ENCODE peak calls at places on chromosomes 11 and 22, in seven cellular contexts. E, Q, X, Y, G, W and H are unnamed samples.

GRCh38 chr11:12052676-12053605 is 44.5 kb upstream of the DKK3 start:
- DNase-seq in E (peak), Q (no peak), X (no peak), Y (no peak), G (no peak), W (no peak), H (no peak)

GRCh38 chr22:17077255-17077654 is 7.5 kb upstream of the IL17RA start:
- DNase-seq in E (no peak), Q (no peak), X (peak), Y (no peak), G (no peak), W (no peak), H (peak)

GRCh38 chr11:128686745-128687177 is 7.1 kb upstream of the FLI1 start:
- DNase-seq in E (peak), Q (peak), X (peak), Y (no peak), G (peak), W (peak), H (peak)

GRCh38 chr11:125129316-125129990 is 18.0 kb upstream of the TMEM218 start:
- DNase-seq in E (no peak), Q (peak), X (no peak), Y (no peak), G (no peak), W (no peak), H (no peak)

GRCh38 chr22:37533995-37534394 is 14.8 kb upstream of the CARD10 start:
- DNase-seq in E (no peak), Q (no peak), X (peak), Y (peak), G (no peak), W (no peak), H (peak)

GRCh38 chr22:41745968-41746367 is 46.7 kb downstream of the MEI1 start:
- DNase-seq in E (no peak), Q (no peak), X (no peak), Y (no peak), G (no peak), W (no peak), H (peak)

GRCh38 chr22:44940121-44940520 is 69.7 kb downstream of the PHF21B start:
- DNase-seq in E (peak), Q (peak), X (no peak), Y (no peak), G (no peak), W (no peak), H (no peak)

GRCh38 chr11:83063073-83063754 is 8.5 kb downstream of the RAB30 start:
- DNase-seq in E (peak), Q (no peak), X (peak), Y (no peak), G (peak), W (no peak), H (peak)

GRCh38 chr22:31530816-31531180 is 34.5 kb downstream of the SFI1 start:
- DNase-seq in E (no peak), Q (no peak), X (peak), Y (no peak), G (no peak), W (no peak), H (peak)

GRCh38 chr11:116829525-116830183 is at the start of gene APOC3:
- DNase-seq in E (no peak), Q (no peak), X (no peak), Y (no peak), G (no peak), W (peak), H (peak)

GRCh38 chr11:102794382-102794781 is 3.6 kb downstream of the MMP1 start:
- DNase-seq in E (peak), Q (peak), X (peak), Y (peak), G (peak), W (peak), H (peak)

GRCh38 chr22:47600791-47601400 is 838.4 kb downstream of the TBC1D22A start:
- DNase-seq in E (no peak), Q (no peak), X (no peak), Y (no peak), G (no peak), W (no peak), H (no peak)

GRCh38 chr11:5004429-5005274 is 10.0 kb downstream of the OR51L1 start:
- DNase-seq in E (peak), Q (peak), X (peak), Y (peak), G (peak), W (peak), H (peak)

GRCh38 chr11:116580828-116581227 is 192.0 kb downstream of the BUD13 start:
- DNase-seq in E (peak), Q (peak), X (no peak), Y (no peak), G (no peak), W (no peak), H (peak)

GRCh38 chr11:42232655-42233054 is 773.2 kb upstream of the LRRC4C start:
- DNase-seq in E (no peak), Q (no peak), X (no peak), Y (no peak), G (no peak), W (no peak), H (no peak)
- TF ChIP-seq EZH2 in E (no peak), Q (no peak), X (no peak), Y (no peak), G (no peak), W (no peak), H (no peak)

GRCh38 chr11:35163209-35163608 is 24.2 kb downstream of the CD44 start:
- DNase-seq in E (no peak), Q (no peak), X (peak), Y (no peak), G (no peak), W (no peak), H (peak)
- TF ChIP-seq EZH2phosphoT487 in E (no peak), Q (no peak), X (no peak), Y (no peak), G (no peak), W (no peak), H (no peak)

GRCh38 chr11:1746956-1747752 is 3.2 kb downstream of the IFITM10 start:
- DNase-seq in E (no peak), Q (no peak), X (no peak), Y (no peak), G (no peak), W (no peak), H (no peak)
- H3K27ac ChIP-seq in E (no peak), Q (no peak), X (no peak), Y (no peak), G (no peak), W (no peak), H (no peak)

GRCh38 chr22:49968313-49968830 is 7.8 kb downstream of the PIM3 start:
- DNase-seq in E (no peak), Q (no peak), X (no peak), Y (no peak), G (peak), W (peak), H (no peak)

GRCh38 chr22:49970528-49971231 is 10.1 kb downstream of the PIM3 start:
- DNase-seq in E (peak), Q (peak), X (peak), Y (peak), G (peak), W (peak), H (peak)

GRCh38 chr22:49968831-49969661 is 8.5 kb downstream of the PIM3 start:
- DNase-seq in E (no peak), Q (peak), X (no peak), Y (no peak), G (peak), W (peak), H (no peak)

GRCh38 chr22:49971232-49972162 is 10.9 kb downstream of the PIM3 start:
- DNase-seq in E (peak), Q (peak), X (peak), Y (no peak), G (peak), W (peak), H (peak)

GRCh38 chr22:49969751-49970527 is 9.4 kb downstream of the PIM3 start:
- DNase-seq in E (no peak), Q (no peak), X (no peak), Y (no peak), G (peak), W (peak), H (no peak)
- TF ChIP-seq EZH2 in E (no peak), Q (no peak), X (no peak), Y (no peak), G (no peak), W (no peak), H (no peak)

DNA sequence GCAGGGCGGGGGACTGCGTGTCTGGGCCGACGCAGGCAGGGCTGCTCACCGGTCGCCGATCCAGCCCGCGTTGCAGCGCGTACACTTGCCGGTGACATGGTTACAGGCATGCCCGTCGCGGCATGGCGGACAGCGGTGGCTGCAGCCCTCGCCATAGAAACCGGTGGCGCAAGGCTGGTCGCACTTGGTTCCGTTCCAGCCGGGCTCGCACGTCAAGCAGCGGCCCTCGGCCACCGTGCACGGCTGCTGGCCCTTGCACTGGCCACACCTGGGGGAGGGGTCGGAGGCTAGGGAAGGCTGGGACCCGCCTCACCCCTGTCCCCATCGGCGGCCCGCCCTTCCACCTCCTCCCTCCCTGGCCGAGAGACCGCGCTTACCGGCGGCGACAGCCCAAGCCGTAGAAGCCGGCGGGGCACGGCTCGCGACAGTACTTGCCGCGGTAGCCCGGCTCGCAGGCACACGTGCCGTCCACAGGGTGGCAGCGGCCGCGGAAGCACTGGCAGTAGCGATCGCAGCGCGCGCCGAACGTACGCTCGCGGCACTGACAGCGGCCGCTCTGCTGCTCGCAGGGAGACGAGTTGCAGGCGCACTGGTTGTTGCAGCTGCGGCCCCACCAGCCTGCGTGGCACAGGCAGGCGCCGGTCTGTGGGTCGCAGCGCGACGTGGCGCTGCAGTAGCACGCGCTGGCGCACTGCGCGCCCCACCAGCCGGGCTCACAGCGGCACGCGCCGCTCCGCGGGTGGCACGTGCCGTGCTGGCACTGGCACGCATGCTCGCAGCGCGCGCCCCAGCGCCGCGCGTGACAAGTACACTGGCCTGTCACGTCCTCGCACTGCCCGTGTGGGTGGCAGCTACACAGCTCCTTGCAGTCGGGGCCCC is 6.7 kb downstream of the SCARF2 start:
- DNase-seq in E (peak), Q (peak), X (peak), Y (peak), G (no peak), W (peak), H (peak)
- TF ChIP-seq EZH2phosphoT487 in E (no peak), Q (peak), X (peak), Y (no peak), G (no peak), W (no peak), H (no peak)

DNA sequence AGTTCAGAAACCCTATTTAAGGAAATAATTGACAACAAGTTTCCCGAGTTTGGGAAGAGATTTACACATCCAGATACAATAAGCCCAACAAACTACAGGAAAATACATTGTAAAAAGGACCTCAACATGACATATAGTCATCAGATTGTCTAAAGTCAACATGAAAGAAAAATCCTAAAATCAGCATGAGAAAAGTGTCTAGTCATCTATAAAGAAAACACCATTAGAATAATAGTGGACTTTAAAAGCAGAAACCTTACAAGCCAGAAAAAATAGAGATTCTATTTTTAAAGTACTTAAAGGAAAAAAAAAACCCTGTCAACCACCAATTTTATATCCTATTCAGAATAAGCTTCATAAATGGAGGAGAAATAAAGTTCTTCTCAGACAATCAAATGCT is 1.4 kb upstream of the OR5B2 start:
- DNase-seq in E (no peak), Q (no peak), X (no peak), Y (no peak), G (no peak), W (no peak), H (no peak)
- H3K27ac ChIP-seq in E (no peak), Q (no peak), X (no peak), Y (no peak), G (no peak), W (no peak), H (no peak)

DNA sequence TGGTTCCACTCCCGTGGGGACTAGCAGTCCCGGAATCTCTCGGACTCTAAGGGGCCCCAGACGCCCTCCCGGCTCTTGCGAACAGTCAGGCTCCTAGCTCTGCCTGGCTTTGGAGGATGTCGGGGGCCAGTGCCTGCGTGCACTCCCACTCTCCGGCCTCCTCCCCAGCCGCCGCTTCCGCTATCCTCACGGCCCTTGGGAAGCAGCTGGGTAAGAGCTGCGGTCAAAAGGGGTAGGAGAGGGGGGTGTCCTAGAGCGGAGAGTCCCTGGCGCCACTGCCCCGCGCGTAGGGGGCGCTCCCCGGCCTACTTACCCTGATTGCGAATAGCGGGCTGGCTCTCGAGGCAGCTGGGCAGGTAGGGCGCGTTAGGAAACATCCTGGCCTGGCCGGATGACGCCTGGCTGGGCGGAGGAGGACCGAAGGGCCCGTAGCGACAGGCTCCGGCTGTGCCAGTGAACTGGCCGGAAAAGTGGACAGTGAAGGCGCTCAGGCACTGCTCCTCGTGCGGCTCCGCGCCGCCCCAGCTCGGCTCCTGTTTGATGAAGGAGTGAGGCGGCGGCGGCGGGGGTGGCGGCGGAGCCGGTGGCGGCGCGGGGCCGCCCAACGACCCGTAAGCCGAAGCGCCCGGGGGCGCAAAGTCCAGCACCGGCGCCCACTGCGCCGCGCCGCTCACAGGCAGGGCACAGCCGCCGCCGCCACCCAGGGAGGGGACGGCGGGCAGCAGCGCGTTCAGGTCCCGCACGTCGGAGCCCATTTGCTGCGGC is 770 bp downstream of the WT1 start:
- DNase-seq in E (peak), Q (peak), X (peak), Y (no peak), G (no peak), W (no peak), H (no peak)
- TF ChIP-seq EZH2 in E (peak), Q (peak), X (no peak), Y (no peak), G (no peak), W (peak), H (peak)

GRCh38 chr11:63766501-63767270 is 1.9 kb downstream of the ZFTA start:
- DNase-seq in E (no peak), Q (peak), X (no peak), Y (no peak), G (no peak), W (peak), H (peak)

GRCh38 chr11:63765688-63766241 is 2.8 kb downstream of the ZFTA start:
- DNase-seq in E (peak), Q (no peak), X (no peak), Y (no peak), G (no peak), W (peak), H (no peak)

GRCh38 chr11:63769044-63769718 is 606 bp upstream of the ZFTA start:
- DNase-seq in E (peak), Q (peak), X (peak), Y (no peak), G (peak), W (peak), H (peak)

GRCh38 chr11:63768232-63769043 is at the start of gene ZFTA:
- DNase-seq in E (peak), Q (peak), X (peak), Y (no peak), G (peak), W (peak), H (peak)

GRCh38 chr11:63767415-63768231 is 952 bp downstream of the ZFTA start:
- DNase-seq in E (peak), Q (peak), X (peak), Y (peak), G (peak), W (peak), H (peak)
- TF ChIP-seq EZH2phosphoT487 in E (no peak), Q (no peak), X (no peak), Y (no peak), G (no peak), W (no peak), H (no peak)

DNA sequence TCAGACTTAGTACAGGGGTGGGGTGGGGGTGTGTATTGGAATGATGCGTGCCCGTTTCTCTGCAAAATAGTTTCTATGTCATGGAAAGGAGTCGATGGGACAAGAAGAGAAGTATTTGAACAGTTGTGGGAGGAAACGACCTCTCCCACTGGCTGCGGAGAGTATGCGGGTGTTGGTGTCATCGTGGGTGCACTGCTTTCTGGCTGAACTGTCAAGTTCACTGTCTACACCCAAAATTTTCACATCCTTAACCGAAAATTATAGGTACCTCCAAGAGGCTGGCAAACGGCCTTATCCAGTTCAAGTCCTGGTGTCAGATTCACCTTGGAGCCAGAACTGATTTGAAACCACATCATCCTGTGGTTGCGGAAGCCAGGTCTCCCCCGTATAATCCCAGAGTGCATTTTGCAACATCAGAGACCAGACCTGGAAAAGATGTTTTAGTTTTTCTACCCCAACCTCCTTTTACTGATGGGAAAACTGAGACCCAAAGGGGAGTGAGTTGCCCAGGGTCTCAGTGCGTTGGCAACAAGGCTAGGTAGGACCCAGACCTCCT is 497 bp upstream of the SSRP1 start:
- DNase-seq in E (no peak), Q (no peak), X (no peak), Y (no peak), G (no peak), W (no peak), H (peak)
- H3K27ac ChIP-seq in E (no peak), Q (no peak), X (no peak), Y (peak), G (no peak), W (peak), H (peak)